ENCODE peak calls at places on chromosomes 6 and 20, in six cellular contexts. One of them, this sample, is unnamed. For H3K4me1, the result is how much of the 10 kb centered on the place peaks cover.

GRCh38 chr6:109060585-109060984 is 34.1 kb downstream of the SESN1 start:
- DNase-seq in Caco-2: no peak
- DNase-seq in GM12878: no peak
- DNase-seq in OCI-LY7: no peak
- DNase-seq in stomach: no peak
- DNase-seq in left ventricle myocardium inferior: no peak
- DNase-seq in this sample: no peak

GRCh38 chr6:125780540-125781306 is 10.0 kb upstream of the NCOA7 start:
- DNase-seq in Caco-2: peak
- DNase-seq in GM12878: peak
- DNase-seq in OCI-LY7: peak
- DNase-seq in stomach: peak
- DNase-seq in left ventricle myocardium inferior: peak
- DNase-seq in this sample: peak

GRCh38 chr6:131784561-131784960 is 23.3 kb upstream of the ENPP1 start:
- DNase-seq in Caco-2: no peak
- DNase-seq in GM12878: no peak
- DNase-seq in OCI-LY7: no peak
- DNase-seq in stomach: no peak
- DNase-seq in left ventricle myocardium inferior: peak
- DNase-seq in this sample: no peak

GRCh38 chr20:62982124-62983075 is 24.4 kb downstream of the BHLHE23 start:
- DNase-seq in Caco-2: no peak
- DNase-seq in GM12878: no peak
- DNase-seq in OCI-LY7: no peak
- DNase-seq in stomach: no peak
- DNase-seq in left ventricle myocardium inferior: no peak
- DNase-seq in this sample: no peak

GRCh38 chr6:13702809-13703302 is 8.8 kb downstream of the RANBP9 start:
- DNase-seq in Caco-2: no peak
- DNase-seq in GM12878: no peak
- DNase-seq in OCI-LY7: peak
- DNase-seq in stomach: no peak
- DNase-seq in left ventricle myocardium inferior: no peak
- DNase-seq in this sample: no peak

GRCh38 chr20:2801459-2801728 is 967 bp upstream of the CPXM1 start:
- DNase-seq in Caco-2: no peak
- DNase-seq in GM12878: no peak
- DNase-seq in OCI-LY7: no peak
- DNase-seq in stomach: no peak
- DNase-seq in left ventricle myocardium inferior: no peak
- DNase-seq in this sample: no peak

GRCh38 chr20:24783631-24784492 is 165.2 kb upstream of the CST7 start:
- DNase-seq in Caco-2: no peak
- DNase-seq in GM12878: peak
- DNase-seq in OCI-LY7: peak
- DNase-seq in stomach: peak
- DNase-seq in left ventricle myocardium inferior: no peak
- DNase-seq in this sample: no peak

GRCh38 chr6:31070711-31071197 is 41.6 kb downstream of the C6orf15 start:
- DNase-seq in Caco-2: peak
- DNase-seq in GM12878: no peak
- DNase-seq in OCI-LY7: peak
- DNase-seq in stomach: peak
- DNase-seq in left ventricle myocardium inferior: no peak
- DNase-seq in this sample: peak

GRCh38 chr20:19779634-19780033 is 21.6 kb downstream of the RIN2 start:
- DNase-seq in Caco-2: no peak
- DNase-seq in GM12878: peak
- DNase-seq in OCI-LY7: no peak
- DNase-seq in stomach: no peak
- DNase-seq in left ventricle myocardium inferior: no peak
- DNase-seq in this sample: no peak

GRCh38 chr6:158474961-158475343 is 84.9 kb upstream of the TMEM181 start:
- DNase-seq in Caco-2: peak
- DNase-seq in GM12878: no peak
- DNase-seq in OCI-LY7: no peak
- DNase-seq in stomach: peak
- DNase-seq in left ventricle myocardium inferior: no peak
- DNase-seq in this sample: peak

GRCh38 chr6:158769696-158770446 is 49.3 kb downstream of the EZR start:
- DNase-seq in Caco-2: no peak
- DNase-seq in GM12878: no peak
- DNase-seq in OCI-LY7: no peak
- DNase-seq in stomach: no peak
- DNase-seq in left ventricle myocardium inferior: peak
- DNase-seq in this sample: no peak

GRCh38 chr6:140956567-140957306 is 1176.0 kb upstream of the GJE1 start:
- DNase-seq in Caco-2: no peak
- DNase-seq in GM12878: no peak
- DNase-seq in OCI-LY7: no peak
- DNase-seq in stomach: no peak
- DNase-seq in left ventricle myocardium inferior: no peak
- DNase-seq in this sample: no peak

GRCh38 chr6:161890133-161890833 is 616.4 kb upstream of the AGPAT4 start:
- DNase-seq in Caco-2: no peak
- DNase-seq in GM12878: no peak
- DNase-seq in OCI-LY7: no peak
- DNase-seq in stomach: no peak
- DNase-seq in left ventricle myocardium inferior: no peak
- DNase-seq in this sample: peak

GRCh38 chr20:11168026-11168425 is 494.2 kb upstream of the JAG1 start:
- DNase-seq in Caco-2: no peak
- DNase-seq in GM12878: no peak
- DNase-seq in OCI-LY7: no peak
- DNase-seq in stomach: no peak
- DNase-seq in left ventricle myocardium inferior: no peak
- DNase-seq in this sample: no peak

GRCh38 chr20:51529027-51529749 is 13.3 kb downstream of the NFATC2 start:
- DNase-seq in Caco-2: peak
- DNase-seq in GM12878: no peak
- DNase-seq in OCI-LY7: no peak
- DNase-seq in stomach: no peak
- DNase-seq in left ventricle myocardium inferior: no peak
- DNase-seq in this sample: no peak

GRCh38 chr6:28683945-28684538 is 158.4 kb downstream of the GPX5 start:
- DNase-seq in Caco-2: peak
- DNase-seq in GM12878: no peak
- DNase-seq in OCI-LY7: peak
- DNase-seq in stomach: no peak
- DNase-seq in left ventricle myocardium inferior: no peak
- DNase-seq in this sample: peak

GRCh38 chr6:484729-485111 is 93.2 kb downstream of the IRF4 start:
- DNase-seq in Caco-2: no peak
- DNase-seq in GM12878: no peak
- DNase-seq in OCI-LY7: no peak
- DNase-seq in stomach: no peak
- DNase-seq in left ventricle myocardium inferior: no peak
- DNase-seq in this sample: no peak

GRCh38 chr6:39688494-39688893 is 36.7 kb downstream of the KIF6 start:
- DNase-seq in Caco-2: no peak
- DNase-seq in GM12878: no peak
- DNase-seq in OCI-LY7: no peak
- DNase-seq in stomach: no peak
- DNase-seq in left ventricle myocardium inferior: no peak
- DNase-seq in this sample: no peak

GRCh38 chr6:131561925-131562707 is 10.9 kb upstream of the ARG1 start:
- DNase-seq in Caco-2: no peak
- DNase-seq in GM12878: no peak
- DNase-seq in OCI-LY7: no peak
- DNase-seq in stomach: no peak
- DNase-seq in left ventricle myocardium inferior: no peak
- DNase-seq in this sample: no peak

GRCh38 chr6:123655520-123656306 is 19.0 kb upstream of the TRDN start:
- DNase-seq in Caco-2: no peak
- DNase-seq in GM12878: no peak
- DNase-seq in OCI-LY7: no peak
- DNase-seq in stomach: no peak
- DNase-seq in left ventricle myocardium inferior: no peak
- DNase-seq in this sample: no peak

GRCh38 chr6:147173675-147174339 is 30.4 kb upstream of the STXBP5 start:
- DNase-seq in Caco-2: no peak
- DNase-seq in GM12878: no peak
- DNase-seq in OCI-LY7: no peak
- DNase-seq in stomach: no peak
- DNase-seq in left ventricle myocardium inferior: no peak
- DNase-seq in this sample: no peak

GRCh38 chr20:757509-757908 is 10.8 kb downstream of the SLC52A3 start:
- DNase-seq in Caco-2: no peak
- DNase-seq in GM12878: no peak
- DNase-seq in OCI-LY7: no peak
- DNase-seq in stomach: no peak
- DNase-seq in left ventricle myocardium inferior: no peak
- DNase-seq in this sample: no peak

GRCh38 chr6:16229710-16230109 is 8.7 kb upstream of the GMPR start:
- DNase-seq in Caco-2: no peak
- DNase-seq in GM12878: no peak
- DNase-seq in OCI-LY7: no peak
- DNase-seq in stomach: no peak
- DNase-seq in left ventricle myocardium inferior: no peak
- DNase-seq in this sample: no peak

GRCh38 chr6:54428437-54428836 is 120.2 kb downstream of the TINAG start:
- DNase-seq in Caco-2: no peak
- DNase-seq in GM12878: peak
- DNase-seq in OCI-LY7: no peak
- DNase-seq in stomach: no peak
- DNase-seq in left ventricle myocardium inferior: no peak
- DNase-seq in this sample: no peak

GRCh38 chr20:13119583-13119982 is 101.5 kb upstream of the ISM1 start:
- DNase-seq in Caco-2: peak
- DNase-seq in GM12878: no peak
- DNase-seq in OCI-LY7: peak
- DNase-seq in stomach: no peak
- DNase-seq in left ventricle myocardium inferior: no peak
- DNase-seq in this sample: peak

GRCh38 chr20:38187512-38187911 is 22.4 kb upstream of the TGM2 start:
- DNase-seq in Caco-2: peak
- DNase-seq in GM12878: no peak
- DNase-seq in OCI-LY7: no peak
- DNase-seq in stomach: no peak
- DNase-seq in left ventricle myocardium inferior: no peak
- DNase-seq in this sample: no peak

GRCh38 chr6:112833546-112834215 is 486.6 kb downstream of the RFPL4B start:
- DNase-seq in Caco-2: no peak
- DNase-seq in GM12878: no peak
- DNase-seq in OCI-LY7: no peak
- DNase-seq in stomach: no peak
- DNase-seq in left ventricle myocardium inferior: no peak
- DNase-seq in this sample: no peak

GRCh38 chr6:56959094-56959493 is 4.2 kb downstream of the BEND6 start:
- DNase-seq in Caco-2: no peak
- DNase-seq in GM12878: no peak
- DNase-seq in OCI-LY7: no peak
- DNase-seq in stomach: no peak
- DNase-seq in left ventricle myocardium inferior: no peak
- DNase-seq in this sample: no peak
- H3K4me3 ChIP-seq in Caco-2: no peak
- H3K4me3 ChIP-seq in GM12878: no peak
- H3K4me3 ChIP-seq in OCI-LY7: no peak
- H3K4me3 ChIP-seq in stomach: no peak
- H3K4me3 ChIP-seq in left ventricle myocardium inferior: no peak
- H3K4me3 ChIP-seq in this sample: no peak

GRCh38 chr6:42045538-42046460 is 4.5 kb upstream of the TAF8 start:
- DNase-seq in Caco-2: no peak
- DNase-seq in GM12878: peak
- DNase-seq in OCI-LY7: peak
- DNase-seq in stomach: peak
- DNase-seq in left ventricle myocardium inferior: peak
- DNase-seq in this sample: peak

GRCh38 chr6:42046491-42047219 is 3.7 kb upstream of the TAF8 start:
- DNase-seq in Caco-2: no peak
- DNase-seq in GM12878: no peak
- DNase-seq in OCI-LY7: peak
- DNase-seq in stomach: no peak
- DNase-seq in left ventricle myocardium inferior: no peak
- DNase-seq in this sample: no peak

GRCh38 chr6:42047790-42048405 is 2.4 kb upstream of the TAF8 start:
- DNase-seq in Caco-2: no peak
- DNase-seq in GM12878: no peak
- DNase-seq in OCI-LY7: peak
- DNase-seq in stomach: no peak
- DNase-seq in left ventricle myocardium inferior: no peak
- DNase-seq in this sample: no peak

GRCh38 chr6:42049116-42049809 is 1.1 kb upstream of the TAF8 start:
- DNase-seq in Caco-2: no peak
- DNase-seq in GM12878: no peak
- DNase-seq in OCI-LY7: peak
- DNase-seq in stomach: no peak
- DNase-seq in left ventricle myocardium inferior: no peak
- DNase-seq in this sample: no peak

DNA sequence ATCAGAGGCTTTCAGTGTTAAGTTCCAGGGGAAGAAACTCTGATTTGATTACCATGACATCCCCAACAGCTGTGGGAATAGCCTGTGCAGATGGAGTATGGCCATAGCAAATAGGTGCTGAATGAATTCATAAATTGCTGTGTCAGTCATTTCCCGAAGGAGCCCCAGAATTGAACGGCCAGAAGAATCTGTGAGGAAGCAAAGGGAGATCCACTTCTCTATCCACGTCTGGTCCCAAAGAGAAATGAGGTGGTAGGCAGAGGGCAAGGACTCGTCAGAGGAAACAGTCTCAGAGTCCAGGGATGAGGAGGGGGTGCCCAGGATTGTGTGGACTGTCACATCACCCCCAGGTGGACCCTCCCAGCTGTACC is 3.1 kb upstream of the TAF8 start:
- DNase-seq in Caco-2: no peak
- DNase-seq in GM12878: no peak
- DNase-seq in OCI-LY7: no peak
- DNase-seq in stomach: no peak
- DNase-seq in left ventricle myocardium inferior: no peak
- DNase-seq in this sample: no peak
- H3K4me1 ChIP-seq in Caco-2: under half
- H3K4me1 ChIP-seq in GM12878: under half
- H3K4me1 ChIP-seq in OCI-LY7: half or more
- H3K4me1 ChIP-seq in stomach: half or more
- H3K4me1 ChIP-seq in left ventricle myocardium inferior: half or more
- H3K4me1 ChIP-seq in this sample: under half

GRCh38 chr6:97406633-97407032 is 123.6 kb upstream of the MMS22L start:
- DNase-seq in Caco-2: no peak
- DNase-seq in GM12878: no peak
- DNase-seq in OCI-LY7: no peak
- DNase-seq in stomach: no peak
- DNase-seq in left ventricle myocardium inferior: no peak
- DNase-seq in this sample: no peak
- H3K4me3 ChIP-seq in Caco-2: no peak
- H3K4me3 ChIP-seq in GM12878: no peak
- H3K4me3 ChIP-seq in OCI-LY7: no peak
- H3K4me3 ChIP-seq in stomach: no peak
- H3K4me3 ChIP-seq in left ventricle myocardium inferior: no peak
- H3K4me3 ChIP-seq in this sample: no peak

DNA sequence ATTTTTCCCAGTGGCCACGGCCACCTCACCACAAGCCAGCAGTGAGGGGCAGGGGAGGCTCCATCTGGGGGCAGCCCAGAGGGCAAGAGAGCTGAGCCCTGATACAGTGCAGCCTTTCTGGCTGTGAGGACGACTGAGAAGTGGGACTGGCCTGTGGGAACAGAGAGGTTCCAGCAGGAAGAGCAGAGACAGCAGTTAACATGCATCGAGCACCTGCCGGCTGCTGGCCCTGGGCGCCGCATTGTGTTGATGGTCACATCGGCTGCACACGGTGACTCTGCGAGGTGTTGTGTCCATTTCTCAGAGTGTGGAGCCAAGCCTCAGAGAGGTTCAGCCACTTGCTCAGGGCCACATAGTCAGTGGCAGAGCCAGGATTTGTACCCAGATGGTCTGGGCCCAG is 9.8 kb downstream of the FOXS1 start:
- DNase-seq in Caco-2: no peak
- DNase-seq in GM12878: no peak
- DNase-seq in OCI-LY7: no peak
- DNase-seq in stomach: no peak
- DNase-seq in left ventricle myocardium inferior: no peak
- DNase-seq in this sample: no peak
- H3K4me1 ChIP-seq in Caco-2: under half
- H3K4me1 ChIP-seq in GM12878: under half
- H3K4me1 ChIP-seq in OCI-LY7: under half
- H3K4me1 ChIP-seq in stomach: under half
- H3K4me1 ChIP-seq in left ventricle myocardium inferior: under half
- H3K4me1 ChIP-seq in this sample: under half

This sample was measured in HAP-1.